ENCODE peak calls at places on chromosome 2, in ten cellular contexts. T, A, K, V, Y, Q, J, X, C and F are unnamed samples.

GRCh38 chr2:120715941-120716340 is 19.7 kb upstream of the GLI2 start:
- DNase-seq in Y (peak; percentile 74), K (no peak), V (no peak), A (no peak), J (no peak), X (no peak), Q (no peak), C (no peak), T (no peak), F (no peak)

GRCh38 chr2:167186465-167186864 is 298.2 kb downstream of the XIRP2 start:
- DNase-seq in T (no peak), A (no peak), J (no peak), C (no peak), Y (no peak), X (no peak), V (no peak), Q (no peak), K (no peak), F (no peak)

GRCh38 chr2:34498561-34498960 is 899.5 kb upstream of the FAM98A start:
- DNase-seq in X (no peak), Y (no peak), V (no peak), A (no peak), C (no peak), K (no peak), J (no peak), T (no peak), Q (no peak), F (no peak)

GRCh38 chr2:194591192-194591591 is 1065.8 kb upstream of the SLC39A10 start:
- DNase-seq in K (no peak), Q (no peak), T (no peak), Y (no peak), J (no peak), C (no peak), A (no peak), X (no peak), V (no peak), F (no peak)

GRCh38 chr2:222320441-222321395 is 21.9 kb upstream of the PAX3 start:
- DNase-seq in T (no peak), J (no peak), X (no peak), A (no peak), V (no peak), Y (no peak), Q (peak; percentile 59), K (peak; percentile 24), C (peak; percentile 35), F (peak; percentile 36)

GRCh38 chr2:236939751-236940229 is 145.9 kb upstream of the COPS8 start:
- DNase-seq in C (peak; percentile 94), V (no peak), A (no peak), Y (no peak), T (peak; percentile 65), J (no peak), Q (no peak), X (no peak), K (peak; percentile 65), F (peak; percentile 67)

GRCh38 chr2:36356199-36356989 is 816 bp downstream of the CRIM1 start:
- DNase-seq in J (peak; percentile 67), A (peak; percentile 39), K (peak; percentile 77), T (no peak), V (peak; percentile 54), X (peak; percentile 41), C (peak; percentile 23), Y (peak; percentile 84), Q (peak; percentile 54), F (peak; percentile 44)

GRCh38 chr2:12321017-12321641 is 395.6 kb upstream of the TRIB2 start:
- DNase-seq in T (peak; percentile 90), V (no peak), A (peak; percentile 85), K (peak; percentile 96), Y (no peak), C (no peak), X (no peak), Q (peak; percentile 30), J (no peak), F (peak; percentile 45)

GRCh38 chr2:218959141-218959731 is at the start of gene CDK5R2:
- DNase-seq in C (peak; percentile 77), X (peak; percentile 93), V (peak; percentile 66), K (peak; percentile 85), J (peak; percentile 76), A (peak; percentile 82), T (peak; percentile 97), Q (peak; percentile 62), Y (no peak), F (peak; percentile 77)